ENCODE peak calls at places on chromosomes 11 and 22, in ten cellular contexts. B, M, A, Z, H, I, D, V, J and N are unnamed samples.

GRCh38 chr22:29129644-29130201 is 56.9 kb downstream of the KREMEN1 start:
- DNase-seq in B (no peak), M (no peak), A (no peak), Z (no peak), H (no peak), I (no peak), D (no peak), V (no peak), J (peak), N (no peak)

GRCh38 chr11:11422291-11423128 is 69.5 kb upstream of the CSNK2A3 start:
- DNase-seq in B (no peak), M (no peak), A (no peak), Z (no peak), H (no peak), I (no peak), D (no peak), V (no peak), J (no peak), N (no peak)

GRCh38 chr11:107695446-107695845 is 16.4 kb downstream of the SLN start:
- DNase-seq in B (peak), M (no peak), A (no peak), Z (no peak), H (no peak), I (no peak), D (no peak), V (no peak), J (no peak), N (no peak)

GRCh38 chr11:30861506-30861905 is 275.4 kb upstream of the MPPED2 start:
- DNase-seq in B (no peak), M (no peak), A (no peak), Z (no peak), H (no peak), I (no peak), D (no peak), V (no peak), J (no peak), N (no peak)

GRCh38 chr11:125211191-125211953 is 46.8 kb downstream of the PKNOX2 start:
- DNase-seq in B (peak), M (no peak), A (no peak), Z (no peak), H (no peak), I (no peak), D (no peak), V (no peak), J (no peak), N (no peak)

GRCh38 chr22:31144223-31144622 is 3.9 kb upstream of the PLA2G3 start:
- DNase-seq in B (no peak), M (no peak), A (peak), Z (no peak), H (no peak), I (no peak), D (no peak), V (no peak), J (no peak), N (no peak)

GRCh38 chr11:12454782-12455181 is 77.4 kb downstream of the PARVA start:
- DNase-seq in B (no peak), M (no peak), A (peak), Z (no peak), H (no peak), I (no peak), D (no peak), V (no peak), J (no peak), N (no peak)

GRCh38 chr22:36925388-36926290 is 12.2 kb downstream of the CSF2RB start:
- DNase-seq in B (peak), M (no peak), A (no peak), Z (no peak), H (no peak), I (no peak), D (no peak), V (no peak), J (no peak), N (peak)

GRCh38 chr11:130585545-130585944 is 137.1 kb downstream of the ADAMTS15 start:
- DNase-seq in B (peak), M (peak), A (no peak), Z (no peak), H (no peak), I (no peak), D (no peak), V (no peak), J (no peak), N (no peak)

GRCh38 chr11:77450227-77450626 is 23.7 kb downstream of the PAK1 start:
- DNase-seq in B (no peak), M (no peak), A (no peak), Z (no peak), H (no peak), I (no peak), D (no peak), V (no peak), J (no peak), N (no peak)

GRCh38 chr11:18322818-18323570 is 627 bp downstream of the GTF2H1 start:
- DNase-seq in B (peak), M (no peak), A (peak), Z (no peak), H (no peak), I (no peak), D (no peak), V (no peak), J (no peak), N (no peak)

GRCh38 chr11:47586456-47586855 is at the start of gene FAM180B:
- DNase-seq in B (no peak), M (no peak), A (no peak), Z (no peak), H (no peak), I (no peak), D (no peak), V (no peak), J (no peak), N (no peak)

GRCh38 chr22:46009730-46010129 is 32.8 kb upstream of the WNT7B start:
- DNase-seq in B (no peak), M (no peak), A (no peak), Z (no peak), H (no peak), I (no peak), D (no peak), V (no peak), J (peak), N (no peak)

GRCh38 chr11:59829358-59829757 is 15.9 kb downstream of the CBLIF start:
- DNase-seq in B (no peak), M (no peak), A (no peak), Z (no peak), H (no peak), I (no peak), D (no peak), V (no peak), J (no peak), N (no peak)

GRCh38 chr11:123194308-123195181 is 503 bp downstream of the CLMP start:
- DNase-seq in B (peak), M (no peak), A (peak), Z (no peak), H (peak), I (no peak), D (no peak), V (no peak), J (peak), N (no peak)